ENCODE peak calls at places on chromosomes 12 and 14, in four cellular contexts. O, U, C and A are unnamed samples.

GRCh38 chr12:109606261-109607028 is 32.9 kb downstream of the MVK start:
- DNase-seq in O (no peak), U (no peak), C (no peak), A (no peak)

GRCh38 chr12:116962783-116963356 is 52.1 kb downstream of the FBXW8 start:
- DNase-seq in O (no peak), U (no peak), C (no peak), A (no peak)

GRCh38 chr12:84375472-84375871 is 537.1 kb downstream of the SLC6A15 start:
- DNase-seq in O (no peak), U (no peak), C (peak), A (no peak)

GRCh38 chr12:45286621-45287020 is 70.7 kb downstream of the ANO6 start:
- DNase-seq in O (no peak), U (no peak), C (no peak), A (no peak)

GRCh38 chr12:104677441-104678089 is 220.8 kb downstream of the CHST11 start:
- DNase-seq in O (no peak), U (no peak), C (no peak), A (no peak)

GRCh38 chr12:124554429-124555029 is 12.9 kb downstream of the NCOR2 start:
- DNase-seq in O (no peak), U (no peak), C (no peak), A (no peak)

GRCh38 chr12:90859591-90859990 is 95.4 kb downstream of the CCER1 start:
- DNase-seq in O (no peak), U (no peak), C (no peak), A (no peak)

GRCh38 chr12:120140603-120141002 is 24.1 kb upstream of the RAB35 start:
- DNase-seq in O (no peak), U (no peak), C (no peak), A (no peak)

GRCh38 chr14:36816481-36816880 is 154.8 kb downstream of the PAX9 start:
- DNase-seq in O (no peak), U (no peak), C (no peak), A (no peak)

GRCh38 chr12:29486972-29487371 is 10.5 kb downstream of the OVCH1 start:
- DNase-seq in O (no peak), U (no peak), C (no peak), A (no peak)

GRCh38 chr14:65359503-65359902 is 53.0 kb upstream of the FUT8 start:
- DNase-seq in O (no peak), U (no peak), C (peak), A (no peak)

GRCh38 chr14:99320105-99320572 is 48.1 kb upstream of the BCL11B start:
- DNase-seq in O (peak), U (peak), C (no peak), A (no peak)

GRCh38 chr12:27615331-27615891 is 80.8 kb upstream of the REP15 start:
- DNase-seq in O (no peak), U (peak), C (peak), A (no peak)

GRCh38 chr14:74964787-74965769 is 9.7 kb upstream of the PGF start:
- DNase-seq in O (no peak), U (peak), C (peak), A (no peak)

GRCh38 chr14:105064721-105065143 is 498 bp downstream of the GPR132 start:
- DNase-seq in O (no peak), U (no peak), C (peak), A (no peak)

GRCh38 chr14:93986972-93987371 is 10.1 kb upstream of the CCDC197 start:
- DNase-seq in O (no peak), U (no peak), C (no peak), A (no peak)

GRCh38 chr12:19236656-19237055 is 107.1 kb downstream of the PLEKHA5 start:
- DNase-seq in O (no peak), U (no peak), C (peak), A (no peak)

GRCh38 chr14:50055461-50056228 is 60.7 kb downstream of the VCPKMT start:
- DNase-seq in O (no peak), U (no peak), C (no peak), A (no peak)

GRCh38 chr12:262113-262512 is 523 bp downstream of the SLC6A13 start:
- DNase-seq in O (no peak), U (no peak), C (no peak), A (no peak)

GRCh38 chr12:123237646-123238329 is 4.6 kb downstream of the MTRFR start:
- DNase-seq in O (no peak), U (peak), C (peak), A (peak)

GRCh38 chr14:72990171-72990570 is 36.7 kb downstream of the ZFYVE1 start:
- DNase-seq in O (no peak), U (no peak), C (no peak), A (no peak)

GRCh38 chr12:25958254-25959068 is at the start of gene RASSF8:
- DNase-seq in O (no peak), U (peak), C (peak), A (peak)

GRCh38 chr12:58167622-58168021 is 226.3 kb downstream of the ATP23 start:
- DNase-seq in O (no peak), U (no peak), C (no peak), A (no peak)

GRCh38 chr14:72888202-72888601 is 5.7 kb downstream of the DPF3 start:
- DNase-seq in O (no peak), U (no peak), C (no peak), A (no peak)

GRCh38 chr14:54606178-54606577 is 39.2 kb downstream of the SAMD4A start:
- DNase-seq in O (peak), U (peak), C (peak), A (no peak)

GRCh38 chr14:75689012-75689411 is 28.0 kb downstream of the TTLL5 start:
- DNase-seq in O (peak), U (peak), C (peak), A (peak)

GRCh38 chr12:11731042-11731357 is 81.5 kb downstream of the ETV6 start:
- DNase-seq in O (no peak), U (no peak), C (no peak), A (no peak)

GRCh38 chr12:111756681-111757080 is 10.1 kb upstream of the ALDH2 start:
- DNase-seq in O (no peak), U (no peak), C (no peak), A (no peak)

GRCh38 chr12:111757361-111758119 is 9.2 kb upstream of the ALDH2 start:
- DNase-seq in O (no peak), U (no peak), C (peak), A (no peak)

GRCh38 chr12:111759276-111759675 is 7.5 kb upstream of the ALDH2 start:
- DNase-seq in O (no peak), U (no peak), C (no peak), A (no peak)

GRCh38 chr12:111759991-111760390 is 6.7 kb upstream of the ALDH2 start:
- DNase-seq in O (no peak), U (no peak), C (no peak), A (no peak)

GRCh38 chr12:111758120-111758561 is 8.6 kb upstream of the ALDH2 start:
- DNase-seq in O (no peak), U (no peak), C (no peak), A (no peak)
- TF ChIP-seq CTCF in O (no peak), U (no peak), C (no peak), A (no peak)

GRCh38 chr14:95348395-95349080 is 28.8 kb upstream of the CLMN start:
- DNase-seq in O (no peak), U (no peak), C (no peak), A (no peak)
- TF ChIP-seq CTCF in O (no peak), U (no peak), C (no peak), A (no peak)

GRCh38 chr12:107326237-107326636 is 232.9 kb upstream of the CRY1 start:
- DNase-seq in O (no peak), U (no peak), C (no peak), A (no peak)
- TF ChIP-seq CTCF in O (no peak), U (no peak), C (no peak), A (no peak)

GRCh38 chr14:20757963-20758362 is 10.2 kb upstream of the EDDM3B start:
- DNase-seq in O (no peak), U (no peak), C (no peak), A (no peak)
- TF ChIP-seq CTCF in O (no peak), U (peak), C (no peak), A (no peak)